ENCODE peak calls at places on chromosomes 7 and 10, in seven cellular contexts. O, J, T, L, S, I and D are unnamed samples.

GRCh38 chr7:23680417-23681405 is 712 bp downstream of the FAM221A start:
- DNase-seq in O (peak; percentile 60), J (peak; percentile 75), L (peak; percentile 30), T (peak; percentile 36), S (peak; percentile 92), I (peak; percentile 87), D (peak; percentile 87)

GRCh38 chr7:117019786-117020604 is 66.7 kb downstream of the ST7 start:
- DNase-seq in L (no peak), O (peak; percentile 91), T (peak; percentile 96), I (peak; percentile 74), J (peak; percentile 33), S (peak; percentile 63), D (peak; percentile 39)

GRCh38 chr10:29728541-29729049 is 93.8 kb upstream of the SVIL start:
- DNase-seq in T (no peak), O (no peak), J (no peak), S (no peak), L (no peak), I (no peak), D (no peak)

GRCh38 chr7:40827217-40828085 is 692.6 kb downstream of the SUGCT start:
- DNase-seq in I (no peak), T (peak; percentile 53), O (no peak), J (no peak), L (no peak), S (no peak), D (no peak)

GRCh38 chr10:87860156-87860795 is 3.1 kb downstream of the KLLN start:
- DNase-seq in O (peak; percentile 72), I (no peak), T (peak; percentile 46), L (no peak), S (peak; percentile 58), J (no peak), D (no peak)

GRCh38 chr10:43192824-43193223 is 54.6 kb downstream of the CSGALNACT2 start:
- DNase-seq in O (no peak), T (no peak), I (no peak), S (no peak), J (no peak), L (no peak), D (no peak)

GRCh38 chr10:98920362-98920761 is 315.3 kb downstream of the HPSE2 start:
- DNase-seq in S (no peak), O (peak; percentile 15), T (no peak), J (no peak), I (no peak), L (no peak), D (no peak)

GRCh38 chr7:85806321-85806720 is 619.5 kb upstream of the SEMA3D start:
- DNase-seq in L (no peak), J (no peak), I (no peak), O (no peak), T (no peak), S (peak; percentile 69), D (no peak)

GRCh38 chr10:87523731-87524130 is 19.0 kb downstream of the MINPP1 start:
- DNase-seq in O (no peak), J (no peak), S (no peak), I (no peak), T (peak; percentile 38), L (no peak), D (no peak)

GRCh38 chr7:142482899-142483658 is 225.2 kb upstream of the PRSS58 start:
- DNase-seq in O (peak; percentile 65), J (no peak), T (no peak), S (peak; percentile 83), L (peak; percentile 47), I (peak; percentile 80), D (peak; percentile 74)

GRCh38 chr7:44367475-44368030 is 42.2 kb upstream of the CAMK2B start:
- DNase-seq in O (no peak), J (no peak), T (no peak), L (no peak), S (peak; percentile 65), I (no peak), D (no peak)

GRCh38 chr10:14858338-14858925 is 20.2 kb upstream of the SUV39H2 start:
- DNase-seq in L (no peak), J (no peak), O (no peak), S (no peak), T (no peak), I (no peak), D (no peak)

GRCh38 chr10:5449823-5450222 is 37.5 kb downstream of the NET1 start:
- DNase-seq in T (peak; percentile 83), S (no peak), I (no peak), J (no peak), L (no peak), O (peak; percentile 70), D (no peak)

GRCh38 chr10:13873201-13873600 is 286.4 kb downstream of the PRPF18 start:
- DNase-seq in I (no peak), L (no peak), J (no peak), O (no peak), T (no peak), S (no peak), D (no peak)

GRCh38 chr7:66353547-66353946 is 148.4 kb downstream of the TPST1 start:
- DNase-seq in L (no peak), O (peak; percentile 55), S (no peak), J (no peak), I (no peak), T (no peak), D (no peak)

GRCh38 chr10:126014309-126014708 is 117.9 kb downstream of the FANK1 start:
- DNase-seq in L (no peak), S (no peak), J (no peak), O (peak; percentile 53), T (peak; percentile 91), I (no peak), D (no peak)

DNA sequence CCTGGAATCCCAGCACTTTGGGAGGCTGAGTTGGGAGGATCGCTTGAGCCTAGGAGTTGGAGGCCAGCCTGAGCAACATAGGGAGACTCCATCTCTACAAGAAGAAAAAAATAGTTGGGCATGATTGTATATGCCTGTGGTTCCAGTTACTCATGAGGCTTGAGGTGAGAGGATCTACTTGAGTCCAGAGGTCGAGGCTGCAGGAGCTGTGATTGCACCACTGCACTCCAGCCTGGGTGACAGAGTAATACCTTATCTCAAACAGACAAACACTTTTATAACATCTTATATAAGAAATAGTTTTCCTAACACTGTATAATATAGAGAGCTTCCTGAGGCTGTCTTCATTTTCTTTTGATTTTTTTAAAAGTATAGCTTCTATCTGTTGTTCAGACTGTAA is 448.4 kb upstream of the COBL start:
- DNase-seq in L (no peak), T (no peak), J (no peak), O (no peak), S (no peak), I (no peak), D (peak; percentile 23)
- TF ChIP-seq CTCF in L (no peak), T (no peak), J (no peak), O (no peak), S (no peak), I (no peak), D (no peak)

GRCh38 chr7:98280791-98281756 is at the start of gene BRI3:
- DNase-seq in S (peak; percentile 97), I (peak; percentile 97), J (peak; percentile 94), O (peak; percentile 86), T (peak; percentile 59), L (peak; percentile 92), D (peak; percentile 95)
- H3K4me1 ChIP-seq in S (no peaks in the 10 kb centered on the region), I (peaks cover 46% of the 10 kb centered on the region), J (peaks cover 7% of the 10 kb centered on the region), O (peaks cover 23% of the 10 kb centered on the region), T (peaks cover 41% of the 10 kb centered on the region), L (peaks cover 42% of the 10 kb centered on the region), D (peaks cover 21% of the 10 kb centered on the region)

DNA sequence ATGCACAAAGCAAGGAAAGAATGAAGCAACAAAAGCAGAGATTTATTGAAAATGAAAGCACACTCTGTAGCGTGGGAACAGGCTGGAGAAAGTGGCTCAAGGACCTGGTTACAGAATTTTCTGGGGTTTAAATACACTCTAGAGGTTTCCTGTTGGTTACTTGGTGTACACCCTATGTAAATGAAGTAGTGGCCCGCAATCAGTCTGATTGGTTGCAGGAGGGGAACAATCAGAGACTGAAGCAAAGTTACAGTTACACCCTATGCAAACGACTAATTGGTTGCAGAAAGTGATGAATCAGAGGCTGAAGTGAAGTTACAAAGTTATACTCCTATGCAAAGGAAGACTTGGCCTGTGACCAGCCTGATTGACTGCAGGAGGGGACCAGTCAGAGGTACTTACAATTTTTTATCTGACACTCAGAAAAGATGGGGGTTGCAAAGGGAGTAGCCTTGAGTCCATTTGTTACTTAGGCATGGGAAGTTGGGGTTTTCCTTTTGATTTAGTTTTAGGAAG is 3.6 kb upstream of the MTPN start:
- DNase-seq in S (no peak), J (peak; percentile 29), O (no peak), I (no peak), T (peak; percentile 80), L (peak; percentile 25), D (peak; percentile 20)
- H3K4me3 ChIP-seq in S (no peak overlapping the region), J (no peak overlapping the region), O (no peak overlapping the region), I (peak overlapping the region; percentile 15), T (peak overlapping the region; percentile 1), L (peak overlapping the region; percentile 6), D (no peak overlapping the region)

DNA sequence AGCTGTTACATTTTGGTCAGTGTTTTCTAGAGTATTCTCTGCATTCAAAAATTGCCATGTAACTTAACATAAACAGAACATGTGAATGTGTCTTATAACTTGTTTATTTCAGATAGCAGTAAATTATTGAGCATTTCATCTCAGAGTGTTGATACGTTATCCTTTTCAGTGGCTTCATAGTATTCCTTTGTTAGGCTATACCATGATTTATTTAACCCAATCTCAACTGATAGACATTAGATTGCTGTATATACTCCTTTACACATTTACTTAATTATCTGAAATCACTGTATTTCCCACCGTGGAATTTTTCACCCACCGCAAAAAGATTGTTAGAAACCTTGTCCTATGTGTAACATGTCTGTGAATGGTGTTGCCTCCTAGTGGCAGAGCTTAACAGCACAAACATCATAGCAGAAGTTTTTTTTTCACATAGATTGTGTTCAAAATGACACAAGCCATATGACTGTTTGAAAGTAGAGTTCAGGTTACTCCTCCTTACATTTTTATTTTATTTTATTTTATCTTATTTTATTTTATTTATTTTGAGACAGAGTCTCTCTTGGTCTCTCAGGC is 21.4 kb downstream of the SLF2 start:
- DNase-seq in I (no peak), L (no peak), S (no peak), J (no peak), T (no peak), O (peak; percentile 18), D (no peak)
- TF ChIP-seq CTCF in I (no peak), L (peak; percentile 49), S (peak; percentile 78), J (no peak), T (peak; percentile 40), O (peak; percentile 25), D (peak; percentile 36)

GRCh38 chr10:78774999-78775711 is 293.6 kb upstream of the ZMIZ1 start:
- DNase-seq in T (no peak), O (peak; percentile 44), S (peak; percentile 69), I (no peak), J (no peak), L (no peak), D (no peak)
- H3K4me1 ChIP-seq in T (peaks cover 14% of the 10 kb centered on the region), O (peaks cover 4% of the 10 kb centered on the region), S (no peaks in the 10 kb centered on the region), I (peaks cover 22% of the 10 kb centered on the region), J (no peaks in the 10 kb centered on the region), L (no peaks in the 10 kb centered on the region), D (no peaks in the 10 kb centered on the region)

GRCh38 chr10:32950457-32951109 is 7.4 kb downstream of the ITGB1 start:
- DNase-seq in J (no peak), S (no peak), I (no peak), T (no peak), O (no peak), L (no peak), D (no peak)
- H3K4me3 ChIP-seq in J (no peak overlapping the region), S (peak overlapping the region; percentile 78), I (no peak overlapping the region), T (peak overlapping the region; percentile 94), O (peak overlapping the region; percentile 25), L (no peak overlapping the region), D (no peak overlapping the region)